ENCODE peak calls at places on chromosome 9, in nine cellular contexts. R is GM12878, M is endothelial cell of umbilical vein, X is upper lobe of left lung, T is HepG2, C is transverse colon, H is sigmoid colon, S is prostate gland, U is stomach. Q is an unnamed sample.

GRCh38 chr9:118222375-118222774 is 518.2 kb downstream of the TLR4 start:
- DNase-seq in C (no peak), X (no peak), T (no peak), S (no peak), U (no peak), R (no peak), M (no peak), H (no peak), Q (no peak)

GRCh38 chr9:83336696-83337095 is 201.5 kb downstream of the FRMD3 start:
- DNase-seq in T (peak), R (no peak), X (no peak), H (no peak), S (no peak), U (no peak), M (no peak), C (no peak), Q (no peak)

GRCh38 chr9:124774131-124774978 is 2.6 kb upstream of the OLFML2A start:
- DNase-seq in M (peak), T (peak), C (peak), H (peak), U (peak), X (peak), S (peak), R (peak), Q (peak)

GRCh38 chr9:108444400-108445358 is 411.1 kb downstream of the ACTL7B start:
- DNase-seq in X (peak), S (peak), U (no peak), C (no peak), M (peak), T (peak), H (peak), R (no peak), Q (no peak)

GRCh38 chr9:108861464-108861863 is 602 bp upstream of the ACTL7A start:
- DNase-seq in T (no peak), H (no peak), S (no peak), C (no peak), U (no peak), M (no peak), X (peak), R (no peak), Q (no peak)

GRCh38 chr9:2153599-2154217 is 138.6 kb downstream of the SMARCA2 start:
- DNase-seq in R (no peak), S (no peak), H (no peak), U (no peak), T (no peak), X (no peak), C (no peak), M (no peak), Q (no peak)

GRCh38 chr9:4038182-4038723 is 261.6 kb downstream of the GLIS3 start:
- DNase-seq in R (no peak), X (no peak), M (no peak), C (no peak), U (no peak), S (no peak), T (no peak), H (no peak), Q (no peak)

GRCh38 chr9:70587143-70587710 is 172.8 kb upstream of the KLF9 start:
- DNase-seq in T (no peak), S (no peak), M (peak), H (peak), R (no peak), U (no peak), C (no peak), X (no peak), Q (no peak)

GRCh38 chr9:127014210-127014609 is 99.6 kb downstream of the RALGPS1 start:
- DNase-seq in C (no peak), X (no peak), S (no peak), R (no peak), M (no peak), U (no peak), T (no peak), H (no peak), Q (no peak)

GRCh38 chr9:77453857-77454647 is 194.1 kb downstream of the GNA14 start:
- DNase-seq in C (no peak), M (no peak), H (no peak), U (no peak), R (no peak), T (no peak), S (no peak), X (no peak), Q (no peak)

DNA sequence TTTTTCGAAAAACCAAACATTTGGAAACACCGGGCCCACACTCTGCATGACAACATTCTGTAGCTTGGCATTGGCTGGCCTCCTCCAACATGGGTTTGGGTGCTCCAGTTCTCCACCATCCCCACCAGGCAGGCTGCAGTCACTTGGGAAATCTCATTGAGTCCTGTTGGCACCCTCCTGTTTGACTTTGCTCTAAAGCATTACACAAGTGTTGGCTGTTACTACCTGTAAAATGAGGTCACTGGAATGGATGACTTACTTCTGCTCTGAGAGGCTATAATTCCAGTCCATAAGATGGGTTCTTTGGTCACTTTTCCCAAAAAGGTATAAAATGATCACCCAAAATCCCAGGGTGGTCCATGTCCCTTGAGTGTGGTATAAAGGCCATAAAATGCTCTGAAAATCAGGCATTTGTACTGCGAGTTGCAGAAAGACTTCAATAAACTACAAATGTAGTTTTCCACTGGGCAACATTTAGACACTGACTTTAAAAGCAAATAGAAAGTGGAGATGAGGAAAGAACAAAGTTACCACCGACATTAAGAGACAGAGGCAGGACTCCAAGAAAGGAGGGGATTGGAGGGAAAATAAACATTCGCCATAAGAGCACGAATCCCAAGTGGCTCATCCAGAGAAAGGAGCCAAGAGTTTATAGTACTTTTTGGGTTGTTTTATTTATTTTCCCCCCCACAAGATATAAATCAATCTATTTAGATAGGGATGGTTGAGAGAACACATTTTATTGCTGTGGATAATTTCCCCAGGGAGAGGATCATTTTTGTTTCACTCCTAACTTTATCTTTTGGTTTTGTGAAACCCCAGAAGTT is 295.1 kb downstream of the TLE1 start:
- DNase-seq in M (no peak), S (peak), T (no peak), H (peak), C (no peak), R (no peak), X (no peak), U (no peak), Q (no peak)
- TF ChIP-seq POLR2AphosphoS5 in M (no peak), S (peak), T (no peak), H (peak), C (no peak), R (no peak), X (no peak), U (no peak), Q (no peak)

DNA sequence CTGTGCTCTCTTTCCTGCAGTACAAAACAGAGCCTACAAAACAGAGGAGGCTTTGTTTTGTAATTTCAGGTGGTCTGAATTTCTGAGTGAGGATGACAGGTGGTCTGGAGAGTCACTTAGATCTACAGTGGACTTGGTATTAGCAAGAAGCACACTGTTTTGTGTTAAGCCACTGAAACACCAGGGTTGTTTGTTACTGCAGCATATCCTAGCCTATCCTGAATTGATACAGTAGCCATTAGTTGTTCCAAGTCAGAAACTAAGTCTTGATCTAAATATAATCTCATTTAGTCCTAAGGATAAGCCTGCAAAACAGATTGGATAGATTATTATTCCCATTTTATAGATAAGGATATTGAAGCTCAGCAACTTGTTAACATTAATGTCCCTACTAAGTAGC is 68.3 kb downstream of the AOPEP start:
- DNase-seq in U (no peak), R (no peak), X (no peak), C (no peak), S (no peak), T (no peak), H (no peak), M (no peak), Q (no peak)
- TF ChIP-seq CTCF in U (no peak), R (no peak), X (no peak), C (no peak), S (no peak), T (no peak), H (no peak), M (no peak), Q (no peak)

DNA sequence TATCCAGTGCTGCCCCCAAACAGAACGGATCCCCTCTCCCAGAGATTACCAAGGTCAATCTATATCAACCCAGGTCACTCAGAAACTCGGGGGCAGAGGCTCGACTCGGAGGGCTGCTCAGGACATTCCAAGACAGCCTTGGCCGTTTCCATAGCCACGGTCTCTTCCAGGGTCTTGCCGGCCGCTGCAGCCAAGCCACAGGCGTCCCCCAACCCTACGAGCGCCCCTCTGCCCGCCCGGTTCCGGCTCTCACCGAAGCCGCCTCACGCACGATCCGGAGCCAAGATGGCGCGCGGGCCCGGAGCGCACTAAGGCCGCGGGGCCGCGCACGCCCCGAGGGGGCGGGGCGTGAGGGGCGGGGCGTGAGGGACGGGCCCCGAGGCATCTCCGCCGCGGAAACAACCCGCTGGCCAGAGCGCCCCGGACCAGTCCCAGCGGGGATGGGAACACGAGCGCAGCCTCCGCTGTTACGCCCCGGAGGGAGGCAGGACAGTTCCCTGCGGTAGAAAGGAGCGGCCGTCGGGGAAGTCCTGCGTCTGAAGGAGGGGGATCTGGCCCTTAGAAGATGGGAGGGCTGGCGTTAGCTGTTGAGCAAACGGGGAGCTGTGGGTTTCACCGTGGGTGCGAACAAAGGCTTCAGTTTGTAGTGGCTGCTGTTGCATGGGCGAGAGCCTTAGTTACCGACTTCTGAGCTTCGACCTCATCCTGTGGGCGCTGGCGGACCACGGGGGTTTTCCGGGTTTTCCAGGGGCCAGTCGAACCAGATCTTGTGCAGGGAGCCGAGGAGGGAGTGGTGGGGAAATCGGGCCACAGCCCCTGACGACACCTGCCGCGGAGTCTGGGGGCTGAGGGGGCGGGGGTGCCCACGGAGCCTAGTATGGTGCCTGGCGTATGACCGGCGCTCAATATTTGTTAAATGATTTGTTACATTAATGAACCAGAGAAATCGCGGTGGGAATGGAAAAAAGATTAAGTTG is at the start of gene RPP25L:
- DNase-seq in M (peak), R (no peak), S (peak), X (peak), T (peak), H (peak), C (peak), U (peak), Q (peak)
- TF ChIP-seq POLR2A in M (peak), R (peak), S (peak), X (no peak), T (peak), H (peak), C (peak), U (no peak), Q (peak)

GRCh38 chr9:133615101-133615896 is 6.1 kb upstream of the FAM163B start:
- DNase-seq in C (no peak), X (no peak), R (no peak), S (no peak), T (no peak), U (no peak), H (no peak), M (no peak), Q (no peak)
- TF ChIP-seq POLR2AphosphoS5 in C (no peak), X (no peak), R (no peak), S (no peak), T (no peak), U (no peak), H (no peak), M (no peak), Q (no peak)

DNA sequence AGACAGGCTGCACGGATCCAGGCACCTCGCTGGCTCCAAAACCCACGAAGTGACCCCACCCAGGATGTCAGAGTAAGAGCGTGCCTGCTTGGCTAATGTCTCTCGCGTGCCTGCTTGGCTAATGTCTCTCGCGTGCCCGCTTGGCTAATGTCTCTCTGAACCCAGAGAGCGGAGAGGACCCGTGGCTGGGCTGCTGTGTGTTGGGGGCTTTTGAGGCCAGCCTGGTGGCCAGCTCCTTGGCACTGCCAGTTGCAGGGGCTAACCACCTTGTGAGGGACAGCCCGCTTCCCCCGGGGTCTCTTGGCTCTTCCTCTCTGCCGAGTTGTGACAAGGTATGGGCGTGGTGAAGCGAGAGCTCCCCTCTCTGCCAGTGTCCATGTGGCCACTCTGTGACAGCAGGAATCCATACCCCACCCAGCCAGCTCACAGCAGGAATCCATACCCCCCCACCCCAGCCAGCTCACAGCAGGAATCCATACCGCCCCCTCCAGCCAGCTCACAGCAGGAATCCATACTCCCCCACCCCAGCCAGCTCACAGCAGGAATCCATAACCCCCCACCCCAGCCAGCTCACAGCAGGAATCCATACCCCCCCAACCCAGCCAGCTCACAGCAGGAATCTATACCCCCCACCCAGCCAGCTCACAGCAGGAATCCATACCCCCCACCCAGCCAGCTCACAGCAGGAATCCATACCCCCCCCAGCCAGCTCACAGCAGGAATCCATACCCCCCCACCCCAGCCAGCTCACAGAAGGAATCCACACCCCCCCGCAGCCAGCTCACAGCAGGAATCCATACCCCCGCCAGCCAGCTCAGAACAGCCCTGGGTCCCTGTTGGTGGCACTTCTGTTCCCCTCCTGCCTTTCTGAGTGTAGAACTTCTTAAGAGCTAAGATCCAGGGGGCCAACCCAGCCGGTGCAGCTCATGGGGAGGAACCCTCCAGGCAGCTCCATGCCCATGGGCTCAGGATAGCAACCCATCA is 8.5 kb upstream of the RXRA start:
- DNase-seq in T (no peak), S (no peak), X (no peak), R (no peak), M (no peak), U (no peak), C (no peak), H (peak), Q (peak)
- TF ChIP-seq CTCF in T (no peak), S (no peak), X (no peak), R (no peak), M (no peak), U (no peak), C (no peak), H (no peak), Q (no peak)